ENCODE peak calls at places on chromosome 20, in nine cellular contexts. S is psoas muscle; R is left ventricle myocardium inferior; Q is stromal cell of bone marrow; W is NCI-H1105; J is dermis microvascular lymphatic vessel endothelial cell; D is iris pigment epithelial cell; K is activated naive CD4-positive, alpha-beta T cell; G is stimulated activated CD4-positive, alpha-beta T cell treated with anti-CD3 and anti-CD28 coated beads, Interleukin-1b, Interleukin-23, amount 100 ng/mL, for 1 hour. N is an unnamed sample.
A peak's percentile ranks its signal among the peaks of the same experiment; 100 is the strongest.

GRCh38 chr20:41664584-41664983 is 46.4 kb upstream of the CHD6 start:
- DNase-seq in Q (no peak), J (peak; percentile 8), W (no peak), K (no peak), D (peak; percentile 3), G (no peak), R (no peak), S (no peak), N (peak; percentile 19)

GRCh38 chr20:53943522-53944291 is 126.7 kb downstream of the BCAS1 start:
- DNase-seq in R (no peak), Q (peak; percentile 24), J (peak; percentile 48), S (no peak), G (no peak), K (no peak), W (no peak), D (peak; percentile 43), N (peak; percentile 67)

GRCh38 chr20:16761305-16761829 is 13.2 kb downstream of the OTOR start:
- DNase-seq in R (no peak), J (peak; percentile 72), S (no peak), G (no peak), K (no peak), Q (peak; percentile 50), D (peak; percentile 74), W (peak; percentile 53), N (peak; percentile 86)

GRCh38 chr20:53316221-53316937 is 277.3 kb downstream of the ZNF217 start:
- DNase-seq in G (no peak), K (no peak), R (no peak), J (no peak), S (no peak), D (no peak), W (no peak), Q (no peak), N (no peak)

GRCh38 chr20:20213722-20214121 is 154.2 kb upstream of the INSM1 start:
- DNase-seq in K (no peak), J (no peak), Q (no peak), G (no peak), R (no peak), D (no peak), S (no peak), W (no peak), N (no peak)

GRCh38 chr20:50271201-50271600 is 80.6 kb downstream of the CEBPB start:
- DNase-seq in K (no peak), J (no peak), G (no peak), S (peak; percentile 22), D (no peak), Q (no peak), R (no peak), W (no peak), N (no peak)

GRCh38 chr20:15045246-15045645 is 707.8 kb upstream of the FLRT3 start:
- DNase-seq in D (peak; percentile 61), R (peak; percentile 22), Q (peak; percentile 33), G (no peak), K (no peak), J (no peak), W (no peak), S (peak; percentile 75), N (peak; percentile 78)

GRCh38 chr20:3749689-3750639 is 17.5 kb downstream of the HSPA12B start:
- DNase-seq in J (no peak), K (no peak), D (no peak), Q (no peak), W (peak; percentile 76), R (no peak), G (no peak), S (no peak), N (no peak)

GRCh38 chr20:45337367-45338120 is 10.7 kb downstream of the SDC4 start:
- DNase-seq in R (peak; percentile 46), W (no peak), D (peak; percentile 96), G (no peak), K (no peak), S (peak; percentile 64), J (peak; percentile 38), Q (peak; percentile 79), N (peak; percentile 88)

GRCh38 chr20:32539817-32540675 is 45.1 kb downstream of the NOL4L start:
- DNase-seq in D (no peak), Q (no peak), G (no peak), K (peak; percentile 23), W (no peak), R (no peak), S (no peak), J (no peak), N (no peak)

GRCh38 chr20:10842116-10842515 is 168.3 kb upstream of the JAG1 start:
- DNase-seq in Q (no peak), W (no peak), S (no peak), G (no peak), J (peak; percentile 59), D (no peak), K (no peak), R (no peak), N (no peak)

GRCh38 chr20:38290829-38291581 is 13.0 kb upstream of the BPI start:
- DNase-seq in Q (peak; percentile 72), J (peak; percentile 60), S (peak; percentile 65), W (no peak), K (no peak), G (no peak), D (peak; percentile 97), R (peak; percentile 50), N (peak; percentile 67)

GRCh38 chr20:63217706-63218105 is 1.8 kb upstream of the YTHDF1 start:
- DNase-seq in D (no peak), W (peak; percentile 27), Q (no peak), R (no peak), S (no peak), K (no peak), J (no peak), G (no peak), N (no peak)

GRCh38 chr20:10863337-10864060 is 189.7 kb upstream of the JAG1 start:
- DNase-seq in S (no peak), J (peak; percentile 90), R (peak; percentile 27), G (no peak), K (no peak), Q (no peak), D (peak; percentile 86), W (no peak), N (peak; percentile 91)

GRCh38 chr20:17128206-17128605 is 98.6 kb upstream of the PCSK2 start:
- DNase-seq in Q (no peak), K (no peak), J (no peak), W (no peak), R (no peak), D (no peak), S (no peak), G (no peak), N (no peak)

GRCh38 chr20:61253640-61254511 is 1.8 kb downstream of the CDH4 start:
- DNase-seq in J (no peak), Q (no peak), D (no peak), K (no peak), S (no peak), R (no peak), G (no peak), W (peak; percentile 47), N (no peak)

GRCh38 chr20:45459606-45460005 is 9.9 kb upstream of the WFDC2 start:
- DNase-seq in S (no peak), K (no peak), W (no peak), Q (no peak), D (no peak), G (no peak), J (no peak), R (no peak), N (peak; percentile 7)

GRCh38 chr20:62824476-62825287 is 7.8 kb downstream of the COL9A3 start:
- DNase-seq in S (no peak), D (peak; percentile 58), Q (no peak), W (peak; percentile 64), J (peak; percentile 55), K (no peak), R (no peak), G (no peak), N (peak; percentile 52)

GRCh38 chr20:9514461-9515210 is at the start of gene LAMP5:
- DNase-seq in S (no peak), K (no peak), Q (no peak), G (no peak), D (peak; percentile 32), W (peak; percentile 53), J (peak; percentile 31), R (no peak), N (peak; percentile 4)

GRCh38 chr20:39800548-39800947 is 838.4 kb downstream of the DHX35 start:
- DNase-seq in G (no peak), W (no peak), D (peak; percentile 34), S (peak; percentile 65), J (no peak), R (peak; percentile 56), Q (peak; percentile 78), K (no peak), N (peak; percentile 63)

GRCh38 chr20:64000906-64001305 is 20.0 kb downstream of the PRPF6 start:
- DNase-seq in J (no peak), K (no peak), S (no peak), R (no peak), W (no peak), G (no peak), Q (no peak), D (no peak), N (no peak)

GRCh38 chr20:1524004-1524403 is 32.8 kb upstream of the SIRPB2 start:
- DNase-seq in J (peak; percentile 7), S (no peak), W (no peak), G (no peak), R (no peak), Q (no peak), D (no peak), K (no peak), N (no peak)

GRCh38 chr20:50385733-50386640 is 124.2 kb upstream of the PTPN1 start:
- DNase-seq in K (peak; percentile 6), Q (no peak), D (no peak), R (no peak), S (peak; percentile 51), W (no peak), J (no peak), G (no peak), N (no peak)

GRCh38 chr20:58950603-58951002 is 30.5 kb upstream of the NELFCD start:
- DNase-seq in K (no peak), Q (no peak), J (no peak), W (no peak), S (no peak), D (no peak), R (no peak), G (no peak), N (no peak)

GRCh38 chr20:64257107-64257757 is 1.7 kb downstream of the PCMTD2 start:
- DNase-seq in Q (no peak), J (no peak), R (no peak), G (no peak), W (no peak), D (no peak), K (no peak), S (no peak), N (no peak)

GRCh38 chr20:38325167-38325566 is 21.1 kb upstream of the LBP start:
- DNase-seq in J (no peak), G (no peak), R (no peak), D (no peak), S (no peak), Q (no peak), W (no peak), K (no peak), N (no peak)

GRCh38 chr20:33650111-33650752 is 11.9 kb upstream of the C20orf144 start:
- DNase-seq in J (no peak), D (no peak), K (no peak), G (no peak), W (no peak), Q (no peak), R (no peak), S (no peak), N (no peak)

GRCh38 chr20:59007758-59008511 is 881 bp upstream of the CTSZ start:
- DNase-seq in K (no peak), G (no peak), J (peak; percentile 61), R (peak; percentile 43), W (no peak), S (peak; percentile 69), D (no peak), Q (no peak), N (no peak)

GRCh38 chr20:45994761-45995160 is 13.9 kb upstream of the MMP9 start:
- DNase-seq in W (no peak), Q (no peak), K (no peak), J (no peak), D (no peak), R (no peak), S (no peak), G (no peak), N (no peak)

GRCh38 chr20:41499961-41500725 is 118.0 kb downstream of the CHD6 start:
- DNase-seq in D (peak; percentile 66), Q (no peak), J (no peak), R (no peak), W (no peak), K (no peak), S (no peak), G (no peak), N (no peak)

GRCh38 chr20:57611605-57612311 is 8.5 kb downstream of the ZBP1 start:
- DNase-seq in Q (no peak), G (no peak), R (peak; percentile 37), D (no peak), K (no peak), W (no peak), J (no peak), S (peak; percentile 29), N (no peak)

N was measured in fibroblast of pulmonary artery.